ENCODE peak calls at places on chromosomes 6 and 20, in nine cellular contexts. L is bronchial epithelial cell, Q is neural progenitor cell, N is GM12865, F is foreskin fibroblast, X is aorta, O is BJ, J is GM12878, K is Caco-2. B is an unnamed sample.

GRCh38 chr6:23505021-23505420 is 621.0 kb upstream of the NRSN1 start:
- DNase-seq in Q (no peak), F (peak), K (no peak), N (no peak), L (peak), X (no peak), O (no peak), J (no peak), B (no peak)

GRCh38 chr20:17904027-17904426 is 64.6 kb downstream of the SNX5 start:
- DNase-seq in L (no peak), J (peak), K (no peak), X (no peak), O (no peak), N (peak), F (no peak), Q (no peak), B (no peak)

GRCh38 chr20:14336667-14337066 is 745 bp downstream of the FLRT3 start:
- DNase-seq in N (peak), Q (peak), X (no peak), O (no peak), J (no peak), K (peak), L (no peak), F (peak), B (peak)

GRCh38 chr6:52904562-52905279 is 4.8 kb downstream of the GSTA3 start:
- DNase-seq in O (no peak), N (no peak), F (peak), X (no peak), J (no peak), L (no peak), Q (peak), K (peak), B (no peak)

GRCh38 chr6:33428219-33428890 is 8.5 kb downstream of the SYNGAP1 start:
- DNase-seq in O (no peak), J (no peak), L (peak), Q (peak), F (peak), X (peak), K (peak), N (peak), B (peak)

GRCh38 chr6:32501016-32501415 is 29.1 kb downstream of the HLA-DRB5 start:
- DNase-seq in L (no peak), K (no peak), F (no peak), N (no peak), Q (no peak), J (no peak), X (no peak), O (no peak), B (no peak)

GRCh38 chr6:146961831-146962230 is 242.4 kb upstream of the STXBP5 start:
- DNase-seq in Q (no peak), K (no peak), O (no peak), L (peak), J (no peak), N (no peak), F (no peak), X (no peak), B (no peak)

GRCh38 chr6:38871745-38872568 is 156.8 kb downstream of the DNAH8 start:
- DNase-seq in O (peak), K (peak), X (no peak), Q (peak), N (peak), J (no peak), F (peak), L (peak), B (peak)

GRCh38 chr6:27760464-27760863 is 151.7 kb downstream of the OR2B2 start:
- DNase-seq in J (no peak), L (peak), K (no peak), Q (no peak), X (no peak), O (no peak), N (peak), F (no peak), B (no peak)
- H3K4me3 ChIP-seq in J (no peak), L (no peak), K (no peak), Q (no peak), X (no peak), O (no peak), N (no peak), F (no peak), B (no peak)

GRCh38 chr6:88244721-88245120 is 78.6 kb upstream of the CNR1 start:
- DNase-seq in N (no peak), Q (no peak), O (no peak), K (no peak), X (no peak), J (no peak), L (no peak), F (no peak), B (no peak)
- H3K4me3 ChIP-seq in N (no peak), Q (no peak), O (no peak), K (no peak), X (no peak), J (no peak), L (no peak), F (no peak), B (no peak)

GRCh38 chr20:19968488-19969073 is 48.6 kb upstream of the NAA20 start:
- DNase-seq in Q (no peak), K (no peak), L (no peak), O (no peak), N (no peak), X (no peak), F (no peak), J (no peak), B (no peak)

GRCh38 chr20:19969507-19970255 is 47.5 kb upstream of the NAA20 start:
- DNase-seq in K (no peak), F (peak), O (no peak), J (no peak), Q (no peak), X (no peak), L (no peak), N (no peak), B (no peak)

GRCh38 chr20:19967441-19967840 is 49.7 kb upstream of the NAA20 start:
- DNase-seq in O (no peak), F (no peak), X (no peak), Q (no peak), N (no peak), L (no peak), J (no peak), K (no peak), B (no peak)

GRCh38 chr20:19970256-19970765 is 46.9 kb upstream of the NAA20 start:
- DNase-seq in F (no peak), L (no peak), N (no peak), J (no peak), X (no peak), Q (no peak), O (no peak), K (no peak), B (no peak)

DNA sequence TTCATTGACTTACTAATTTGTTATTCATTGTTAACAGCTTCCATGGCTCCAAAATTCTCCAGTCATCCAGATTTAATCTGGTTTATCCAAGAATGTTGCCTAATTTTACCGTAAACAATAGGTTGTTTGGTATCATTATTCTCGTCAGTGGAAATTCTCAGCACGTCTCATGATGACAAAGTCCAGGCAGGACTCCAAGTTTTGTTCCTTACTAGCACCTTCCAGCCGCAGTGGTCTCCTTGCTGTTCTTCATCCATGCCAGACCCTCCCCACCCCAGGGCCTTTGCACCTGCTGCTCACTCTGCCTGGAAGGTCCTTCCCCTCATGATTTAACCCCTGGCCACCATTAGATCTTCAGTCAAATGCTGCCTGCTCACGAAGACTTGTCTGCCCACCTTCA is 48.1 kb upstream of the NAA20 start:
- DNase-seq in X (no peak), K (no peak), J (no peak), O (no peak), L (no peak), F (no peak), N (no peak), Q (no peak), B (no peak)
- H3K4me3 ChIP-seq in X (no peak), K (no peak), J (no peak), O (no peak), L (no peak), F (no peak), N (no peak), Q (no peak), B (no peak)

DNA sequence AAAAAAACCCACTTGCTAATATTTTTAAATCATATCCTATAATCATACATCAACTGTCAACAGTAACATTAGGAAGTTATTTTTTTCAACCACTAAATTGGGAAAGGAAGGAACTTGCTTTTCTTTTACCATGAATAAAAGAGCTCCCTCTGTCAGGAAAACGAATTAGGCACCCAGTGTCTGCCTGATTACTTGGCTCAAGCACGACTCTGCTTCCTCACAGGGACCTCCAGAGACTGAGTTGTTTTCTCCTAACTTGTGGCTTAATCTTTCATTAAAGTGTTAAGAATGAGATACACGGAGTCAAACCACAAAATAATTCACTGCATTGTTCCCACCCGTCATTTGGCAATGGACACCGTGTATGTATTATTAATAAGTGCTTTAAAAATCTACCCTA is 1405.1 kb upstream of the EYS start:
- DNase-seq in Q (peak), O (no peak), J (no peak), F (no peak), L (no peak), X (no peak), N (no peak), K (no peak), B (no peak)
- H3K4me3 ChIP-seq in Q (no peak), O (no peak), J (no peak), F (no peak), L (no peak), X (no peak), N (no peak), K (no peak), B (no peak)

GRCh38 chr20:62640870-62641748 is 1.2 kb upstream of the SLCO4A1 start:
- DNase-seq in L (no peak), J (no peak), K (no peak), F (no peak), O (no peak), Q (no peak), X (no peak), N (no peak), B (no peak)
- H3K4me3 ChIP-seq in L (no peak), J (peak), K (peak), F (no peak), O (no peak), Q (peak), X (no peak), N (peak), B (no peak)

GRCh38 chr6:167679791-167680604 is 146.7 kb upstream of the AFDN start:
- DNase-seq in X (no peak), O (no peak), J (no peak), K (no peak), F (no peak), Q (peak), N (no peak), L (no peak), B (no peak)

GRCh38 chr6:167679137-167679736 is 147.5 kb upstream of the AFDN start:
- DNase-seq in N (no peak), L (no peak), K (no peak), J (no peak), F (no peak), X (no peak), O (no peak), Q (peak), B (no peak)

GRCh38 chr6:167677422-167677789 is 149.3 kb upstream of the AFDN start:
- DNase-seq in X (no peak), O (no peak), Q (no peak), J (no peak), K (no peak), L (no peak), F (no peak), N (no peak), B (no peak)

GRCh38 chr6:167676666-167677421 is 149.9 kb upstream of the AFDN start:
- DNase-seq in Q (peak), L (no peak), J (no peak), X (no peak), N (no peak), F (no peak), O (no peak), K (no peak), B (peak)

GRCh38 chr6:167678102-167679101 is 148.3 kb upstream of the AFDN start:
- DNase-seq in L (no peak), Q (peak), F (no peak), K (peak), J (no peak), N (no peak), X (peak), O (no peak), B (peak)
- H3K4me3 ChIP-seq in L (no peak), Q (peak), F (no peak), K (peak), J (no peak), N (no peak), X (peak), O (no peak), B (peak)

GRCh38 chr6:108175592-108176279 is 9.9 kb downstream of the NR2E1 start:
- DNase-seq in Q (peak), K (peak), X (no peak), J (no peak), O (no peak), F (no peak), L (no peak), N (no peak), B (no peak)
- H3K4me3 ChIP-seq in Q (peak), K (peak), X (no peak), J (no peak), O (no peak), F (no peak), L (no peak), N (no peak), B (no peak)

B was measured in SJCRH30.